ENCODE peak calls at places on chromosomes 2 and 18, in seven cellular contexts. O, J, G, N, X, K and M are unnamed samples.

GRCh38 chr18:11167778-11168177 is 18.4 kb upstream of the PIEZO2 start:
- DNase-seq in O (peak; percentile 43), J (no peak), G (no peak), N (no peak), X (no peak), K (no peak), M (no peak)

GRCh38 chr2:48525269-48525943 is 4.5 kb upstream of the STON1 start:
- DNase-seq in O (peak; percentile 53), J (no peak), G (no peak), N (no peak), X (no peak), K (no peak), M (no peak)

GRCh38 chr2:119760237-119760807 is 600 bp downstream of the PTPN4 start:
- DNase-seq in O (no peak), J (peak; percentile 53), G (no peak), N (no peak), X (peak; percentile 52), K (no peak), M (no peak)

GRCh38 chr2:164061129-164061746 is 325.4 kb upstream of the FIGN start:
- DNase-seq in O (peak; percentile 48), J (no peak), G (peak; percentile 13), N (peak; percentile 65), X (no peak), K (no peak), M (peak; percentile 27)

GRCh38 chr2:73033766-73034381 is 37.6 kb downstream of the SFXN5 start:
- DNase-seq in O (no peak), J (no peak), G (no peak), N (no peak), X (no peak), K (no peak), M (no peak)

GRCh38 chr2:120596191-120596781 is 139.4 kb upstream of the GLI2 start:
- DNase-seq in O (no peak), J (no peak), G (no peak), N (no peak), X (no peak), K (no peak), M (peak; percentile 68)

GRCh38 chr2:46239847-46240181 is 57.4 kb upstream of the EPAS1 start:
- DNase-seq in O (no peak), J (no peak), G (peak; percentile 47), N (no peak), X (no peak), K (no peak), M (no peak)

GRCh38 chr2:181252248-181253148 is 204.7 kb upstream of the ITGA4 start:
- DNase-seq in O (no peak), J (no peak), G (no peak), N (no peak), X (no peak), K (no peak), M (no peak)

GRCh38 chr2:54771166-54771565 is 47.7 kb downstream of the EML6 start:
- DNase-seq in O (no peak), J (no peak), G (no peak), N (no peak), X (no peak), K (no peak), M (no peak)

GRCh38 chr2:43239981-43240761 is 13.8 kb upstream of the ZFP36L2 start:
- DNase-seq in O (no peak), J (no peak), G (no peak), N (no peak), X (no peak), K (no peak), M (no peak)

GRCh38 chr2:10172033-10172865 is 49.7 kb downstream of the RRM2 start:
- DNase-seq in O (no peak), J (no peak), G (no peak), N (no peak), X (no peak), K (no peak), M (no peak)

GRCh38 chr18:2687390-2688001 is 32.0 kb downstream of the SMCHD1 start:
- DNase-seq in O (no peak), J (no peak), G (peak; percentile 26), N (no peak), X (no peak), K (no peak), M (no peak)

GRCh38 chr2:45323344-45323743 is 287.7 kb downstream of the SRBD1 start:
- DNase-seq in O (no peak), J (no peak), G (no peak), N (no peak), X (no peak), K (no peak), M (no peak)

GRCh38 chr2:239062743-239063142 is 214.9 kb downstream of the TWIST2 start:
- DNase-seq in O (no peak), J (no peak), G (no peak), N (no peak), X (no peak), K (no peak), M (no peak)

GRCh38 chr18:58095655-58096054 is 51.6 kb downstream of the NEDD4L start:
- DNase-seq in O (no peak), J (no peak), G (no peak), N (no peak), X (no peak), K (no peak), M (no peak)
- H3K27ac ChIP-seq in O (no peak overlapping the region), J (peak overlapping the region; percentile 19), G (no peak overlapping the region), N (no peak overlapping the region), X (no peak overlapping the region), K (no peak overlapping the region), M (no peak overlapping the region)

DNA sequence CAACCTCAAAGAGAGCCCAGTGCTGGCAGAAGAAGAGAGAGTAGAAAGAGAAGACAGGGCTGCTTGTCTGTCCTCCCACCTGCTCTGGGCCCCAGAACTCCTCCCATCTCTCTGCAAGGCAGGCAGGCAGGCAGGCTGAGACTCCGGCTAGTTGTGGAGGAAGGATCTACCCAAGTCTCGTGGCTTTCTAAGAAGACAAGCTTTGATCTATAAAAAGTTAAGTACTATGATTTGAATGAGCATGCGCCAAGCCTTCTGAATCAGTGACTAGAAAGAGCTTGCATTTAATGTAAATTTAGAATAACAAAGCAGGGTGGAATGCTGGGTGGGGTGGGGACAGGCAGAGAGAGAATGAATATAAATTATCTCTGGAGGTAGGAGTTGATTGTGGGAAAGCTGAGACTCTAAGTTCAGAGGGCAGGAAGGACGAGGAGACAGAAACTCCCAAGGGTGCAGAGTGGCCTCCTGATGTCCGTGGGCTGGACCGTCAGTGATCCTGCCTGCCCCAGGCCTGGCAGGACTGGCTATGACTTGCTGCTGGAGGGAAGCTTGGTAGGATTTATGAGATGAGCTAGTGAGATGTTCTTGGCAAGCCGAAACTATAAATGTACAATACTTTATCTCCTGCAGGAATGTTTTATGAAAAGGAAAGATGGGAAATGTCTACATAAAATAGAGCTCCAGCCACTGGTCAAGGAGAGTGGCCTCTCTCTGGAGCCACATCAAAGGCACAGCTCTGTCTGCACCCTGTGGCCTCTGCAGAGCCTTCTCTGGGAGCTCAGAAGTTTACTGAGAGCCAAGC is 447.5 kb downstream of the TNS1 start:
- DNase-seq in O (no peak), J (no peak), G (no peak), N (no peak), X (no peak), K (no peak), M (no peak)
- H3K27ac ChIP-seq in O (no peak overlapping the region), J (no peak overlapping the region), G (no peak overlapping the region), N (no peak overlapping the region), X (peak overlapping the region; percentile 57), K (no peak overlapping the region), M (no peak overlapping the region)

DNA sequence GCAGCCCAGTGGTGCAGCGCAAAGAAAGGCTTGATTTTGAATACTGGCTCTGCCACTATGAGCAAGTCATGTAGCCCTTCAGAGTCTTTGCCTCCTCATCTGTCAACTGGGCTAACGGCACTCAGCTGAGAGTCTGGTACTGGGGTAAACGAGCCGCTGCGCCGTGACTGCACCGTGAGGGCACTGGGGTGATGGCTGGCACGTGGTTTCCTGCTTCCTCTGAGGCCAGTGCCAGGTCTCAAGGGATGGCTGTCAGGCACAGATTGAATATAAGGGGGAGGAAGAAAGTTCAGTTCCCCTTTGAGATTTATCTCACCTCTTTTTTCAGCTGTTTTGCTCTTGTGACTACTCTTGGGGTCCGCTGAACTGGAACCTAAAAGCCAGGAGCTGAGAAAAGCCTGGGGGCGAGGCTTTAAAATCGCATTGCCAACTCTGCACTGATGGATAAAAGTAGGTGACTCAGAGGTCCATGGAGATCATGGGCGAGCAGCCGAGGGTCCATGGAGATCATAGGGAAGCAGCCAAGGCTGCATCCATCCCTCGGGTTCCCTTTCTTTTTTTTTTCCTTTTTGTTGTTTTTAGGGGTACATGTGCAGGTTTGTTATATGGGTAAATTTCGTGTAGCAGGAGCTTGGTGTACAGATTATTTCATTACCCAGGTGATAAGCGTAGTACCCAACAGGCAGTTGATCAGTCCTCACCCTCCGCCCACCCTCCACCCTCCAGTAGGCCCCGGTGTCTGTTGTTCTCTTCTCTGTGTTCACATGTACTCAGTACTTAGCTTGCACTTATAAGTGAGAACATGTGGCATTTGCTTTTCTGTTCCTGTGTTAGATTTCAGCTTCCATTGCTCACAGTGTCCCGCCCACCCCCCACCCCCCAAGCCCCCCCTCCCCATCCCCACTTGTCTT is 114.3 kb downstream of the SPP2 start:
- DNase-seq in O (no peak), J (no peak), G (peak; percentile 9), N (no peak), X (no peak), K (no peak), M (no peak)
- H3K27ac ChIP-seq in O (no peak overlapping the region), J (no peak overlapping the region), G (no peak overlapping the region), N (no peak overlapping the region), X (no peak overlapping the region), K (no peak overlapping the region), M (no peak overlapping the region)

GRCh38 chr2:236496311-236496710 is 73.3 kb upstream of the ACKR3 start:
- DNase-seq in O (no peak), J (no peak), G (no peak), N (no peak), X (no peak), K (no peak), M (no peak)

GRCh38 chr2:236499691-236500573 is 69.7 kb upstream of the ACKR3 start:
- DNase-seq in O (no peak), J (no peak), G (no peak), N (no peak), X (no peak), K (no peak), M (no peak)

GRCh38 chr2:236501026-236501425 is 68.6 kb upstream of the ACKR3 start:
- DNase-seq in O (no peak), J (no peak), G (no peak), N (no peak), X (no peak), K (no peak), M (no peak)

GRCh38 chr2:236501531-236501930 is 68.1 kb upstream of the ACKR3 start:
- DNase-seq in O (no peak), J (no peak), G (no peak), N (peak; percentile 39), X (no peak), K (no peak), M (no peak)

GRCh38 chr2:236498369-236498768 is 71.3 kb upstream of the ACKR3 start:
- DNase-seq in O (no peak), J (peak; percentile 63), G (no peak), N (no peak), X (no peak), K (no peak), M (no peak)
- H3K27ac ChIP-seq in O (no peak overlapping the region), J (no peak overlapping the region), G (no peak overlapping the region), N (no peak overlapping the region), X (no peak overlapping the region), K (no peak overlapping the region), M (no peak overlapping the region)

GRCh38 chr2:172288603-172289002 is 138.8 kb upstream of the ITGA6 start:
- DNase-seq in O (no peak), J (peak; percentile 63), G (no peak), N (no peak), X (no peak), K (no peak), M (no peak)
- H3K27ac ChIP-seq in O (no peak overlapping the region), J (no peak overlapping the region), G (no peak overlapping the region), N (no peak overlapping the region), X (no peak overlapping the region), K (no peak overlapping the region), M (no peak overlapping the region)

GRCh38 chr18:50286391-50287027 is 983 bp downstream of the CXXC1 start:
- DNase-seq in O (no peak), J (no peak), G (no peak), N (no peak), X (peak; percentile 64), K (no peak), M (peak; percentile 15)
- H3K27ac ChIP-seq in O (peak overlapping the region; percentile 80), J (no peak overlapping the region), G (peak overlapping the region; percentile 73), N (no peak overlapping the region), X (peak overlapping the region; percentile 91), K (peak overlapping the region; percentile 91), M (peak overlapping the region; percentile 91)